ENCODE peak calls at places on chromosome 13, in seven cellular contexts. S is fibroblast of villous mesenchyme, M is GM10248, A is neural crest cell, N is GM06990, T is RWPE1, J is cardiac muscle cell. G is an unnamed sample.

GRCh38 chr13:22549126-22549525 is 631.7 kb upstream of the SGCG start:
- DNase-seq in S (peak; percentile 69), M (no peak), A (no peak), N (no peak), T (no peak), J (no peak), G (no peak)

GRCh38 chr13:51826606-51827005 is 18.4 kb downstream of the TMEM272 start:
- DNase-seq in S (peak; percentile 22), M (no peak), A (no peak), N (no peak), T (no peak), J (peak; percentile 58), G (no peak)

GRCh38 chr13:32316476-32316875 is 1.2 kb downstream of the BRCA2 start:
- DNase-seq in S (peak; percentile 28), M (no peak), A (no peak), N (no peak), T (no peak), J (no peak), G (no peak)

GRCh38 chr13:34357435-34358232 is 539.7 kb downstream of the RFC3 start:
- DNase-seq in S (peak; percentile 59), M (no peak), A (no peak), N (no peak), T (peak; percentile 7), J (peak; percentile 63), G (no peak)

GRCh38 chr13:30898721-30899188 is 7.3 kb upstream of the MEDAG start:
- DNase-seq in S (peak; percentile 99), M (no peak), A (no peak), N (no peak), T (peak; percentile 15), J (peak; percentile 93), G (no peak)

GRCh38 chr13:112510002-112510780 is 77.8 kb downstream of the TUBGCP3 start:
- DNase-seq in S (peak; percentile 69), M (peak; percentile 44), A (peak; percentile 33), N (no peak), T (peak; percentile 29), J (peak; percentile 64), G (no peak)

GRCh38 chr13:99446242-99446641 is 55.0 kb upstream of the TM9SF2 start:
- DNase-seq in S (no peak), M (no peak), A (no peak), N (no peak), T (no peak), J (no peak), G (no peak)

GRCh38 chr13:93746589-93746988 is 520.0 kb downstream of the GPC6 start:
- DNase-seq in S (no peak), M (no peak), A (no peak), N (no peak), T (no peak), J (no peak), G (no peak)

GRCh38 chr13:45325806-45326205 is 15.2 kb downstream of the TPT1 start:
- DNase-seq in S (peak; percentile 89), M (no peak), A (no peak), N (no peak), T (peak; percentile 67), J (peak; percentile 84), G (no peak)

GRCh38 chr13:60431108-60431700 is 34.2 kb downstream of the TDRD3 start:
- DNase-seq in S (peak; percentile 71), M (peak; percentile 25), A (no peak), N (peak; percentile 18), T (peak; percentile 36), J (peak; percentile 78), G (no peak)

GRCh38 chr13:106533101-106533939 is 2.1 kb downstream of the EFNB2 start:
- DNase-seq in S (peak; percentile 85), M (peak; percentile 41), A (peak; percentile 81), N (peak; percentile 60), T (peak; percentile 65), J (peak; percentile 90), G (peak; percentile 54)

GRCh38 chr13:60944863-60945262 is 470.8 kb downstream of the PCDH20 start:
- DNase-seq in S (no peak), M (no peak), A (no peak), N (no peak), T (no peak), J (no peak), G (no peak)

GRCh38 chr13:40145139-40145538 is 489.7 kb downstream of the COG6 start:
- DNase-seq in S (no peak), M (no peak), A (no peak), N (no peak), T (no peak), J (no peak), G (no peak)

GRCh38 chr13:104847863-104848262 is 1687.6 kb downstream of the EFNB2 start:
- DNase-seq in S (no peak), M (no peak), A (no peak), N (no peak), T (no peak), J (no peak), G (no peak)

GRCh38 chr13:114174529-114174941 is 4.5 kb upstream of the CFAP97D2 start:
- DNase-seq in S (peak; percentile 91), M (no peak), A (no peak), N (no peak), T (no peak), J (peak; percentile 77), G (no peak)

GRCh38 chr13:79241697-79242096 is 164.4 kb downstream of the RBM26 start:
- DNase-seq in S (no peak), M (no peak), A (no peak), N (no peak), T (no peak), J (no peak), G (no peak)

GRCh38 chr13:99314640-99315176 is 7.5 kb upstream of the GPR183 start:
- DNase-seq in S (peak; percentile 92), M (no peak), A (no peak), N (no peak), T (no peak), J (peak; percentile 36), G (no peak)

GRCh38 chr13:84500016-84500415 is 617.7 kb upstream of the SLITRK1 start:
- DNase-seq in S (peak; percentile 2), M (no peak), A (no peak), N (no peak), T (no peak), J (no peak), G (no peak)

GRCh38 chr13:98528663-98529064 is 48.2 kb downstream of the STK24 start:
- DNase-seq in S (no peak), M (no peak), A (no peak), N (no peak), T (peak; percentile 6), J (peak; percentile 27), G (no peak)

GRCh38 chr13:110453767-110454166 is 107.8 kb downstream of the RAB20 start:
- DNase-seq in S (peak; percentile 77), M (no peak), A (no peak), N (no peak), T (no peak), J (no peak), G (no peak)

GRCh38 chr13:21232599-21232998 is 56.1 kb downstream of the MRPL57 start:
- DNase-seq in S (peak; percentile 28), M (no peak), A (no peak), N (no peak), T (no peak), J (no peak), G (no peak)
- TF ChIP-seq CTCF in S (no peak), M (no peak), A (no peak), N (no peak), T (no peak), J (no peak), G (no peak)

GRCh38 chr13:97125051-97125809 is 96.9 kb upstream of the MBNL2 start:
- DNase-seq in S (peak; percentile 98), M (no peak), A (no peak), N (peak; percentile 61), T (peak; percentile 84), J (peak; percentile 75), G (no peak)
- TF ChIP-seq CTCF in S (peak; percentile 14), M (no peak), A (no peak), N (peak; percentile 18), T (no peak), J (peak; percentile 11), G (no peak)

DNA sequence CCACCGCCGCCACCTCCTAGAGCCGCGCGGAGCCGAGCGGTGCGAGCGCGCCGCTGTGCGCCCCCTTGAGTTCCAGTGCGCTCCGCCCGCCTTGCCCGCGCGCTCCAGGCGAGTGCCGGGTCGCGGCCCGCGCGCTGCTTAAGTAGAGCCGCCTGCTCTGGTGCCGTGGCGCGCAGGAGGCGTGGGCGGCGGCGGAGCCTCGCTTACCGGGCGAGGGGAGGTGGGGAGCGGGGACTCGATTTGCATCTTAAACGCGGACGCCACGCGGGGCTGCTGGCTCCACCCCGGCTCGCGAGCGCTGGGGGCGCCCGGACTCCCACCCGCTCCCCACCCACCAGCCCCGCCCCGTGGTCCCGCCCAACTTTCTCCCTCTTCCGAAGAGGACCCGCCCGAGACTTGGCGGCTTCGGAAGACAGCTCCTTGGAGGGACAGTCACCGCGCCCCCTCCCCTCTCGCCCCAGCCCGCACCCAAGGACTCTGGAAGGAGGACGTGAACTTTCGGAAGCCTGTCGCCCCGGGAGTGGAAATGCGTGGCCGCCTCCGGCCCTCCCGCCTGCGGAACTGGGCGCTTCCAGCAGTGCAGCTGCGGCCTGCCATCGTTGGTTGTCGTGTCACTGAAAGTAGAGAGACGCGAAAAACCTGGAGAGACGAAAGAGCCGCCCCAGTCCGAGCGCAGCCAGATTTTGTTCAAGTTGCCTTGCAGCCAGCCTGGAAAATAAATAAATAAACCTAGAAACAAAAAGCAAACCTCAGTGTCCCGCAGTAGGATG is at the start of gene KCTD12:
- DNase-seq in S (peak; percentile 89), M (peak; percentile 83), A (peak; percentile 66), N (peak; percentile 93), T (peak; percentile 31), J (peak; percentile 94), G (peak; percentile 85)
- TF ChIP-seq CTCF in S (peak; percentile 14), M (peak; percentile 60), A (peak; percentile 44), N (no peak), T (peak; percentile 34), J (peak; percentile 36), G (no peak)

GRCh38 chr13:73603646-73604045 is 530.6 kb downstream of the KLF12 start:
- DNase-seq in S (no peak), M (no peak), A (no peak), N (no peak), T (no peak), J (no peak), G (no peak)

GRCh38 chr13:73608157-73608516 is 526.1 kb downstream of the KLF12 start:
- DNase-seq in S (no peak), M (no peak), A (no peak), N (no peak), T (no peak), J (no peak), G (no peak)

GRCh38 chr13:73610799-73611592 is 523.2 kb downstream of the KLF12 start:
- DNase-seq in S (no peak), M (no peak), A (no peak), N (no peak), T (no peak), J (no peak), G (no peak)

GRCh38 chr13:73608731-73609485 is 525.3 kb downstream of the KLF12 start:
- DNase-seq in S (no peak), M (no peak), A (no peak), N (no peak), T (no peak), J (no peak), G (no peak)

DNA sequence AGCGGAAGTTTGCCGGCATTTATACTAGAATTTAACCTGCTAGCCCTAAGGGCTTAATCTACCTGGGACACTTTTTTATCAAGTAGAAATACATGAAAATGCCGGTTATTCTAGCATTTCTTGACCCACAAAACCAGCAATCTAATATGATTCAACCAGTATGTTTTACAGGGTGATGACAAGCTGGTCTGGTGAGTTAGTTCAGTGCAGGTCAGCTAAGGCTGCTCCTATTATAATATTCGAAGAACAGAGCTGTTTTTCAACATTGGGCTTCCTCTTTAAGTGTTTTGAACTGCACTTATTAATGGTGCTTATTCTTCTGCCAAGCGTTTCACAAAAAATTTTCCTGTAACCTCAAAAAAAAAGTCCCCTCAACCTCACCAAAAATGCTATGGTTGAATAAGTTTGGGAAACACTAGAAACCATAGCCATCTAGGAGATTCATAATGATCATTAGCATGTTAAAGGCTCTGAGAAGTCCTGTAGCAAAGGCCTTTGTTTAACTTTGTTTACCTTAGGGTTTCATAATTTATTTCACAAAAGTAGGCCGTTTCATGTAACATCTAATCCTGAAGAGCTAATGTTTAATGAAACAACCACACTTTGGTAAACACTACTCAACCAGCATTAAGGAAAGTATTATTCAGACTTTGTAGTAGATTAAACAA is 526.6 kb downstream of the KLF12 start:
- DNase-seq in S (no peak), M (no peak), A (no peak), N (no peak), T (no peak), J (no peak), G (no peak)
- TF ChIP-seq CTCF in S (no peak), M (no peak), A (no peak), N (no peak), T (no peak), J (no peak), G (no peak)

G was measured in mesothelial cell of epicardium.